ENCODE peak calls at places on chromosomes 5 and 9, in seven cellular contexts. X, O, Q, C, P, S and U are unnamed samples.

GRCh38 chr5:2276101-2276500 is 393.4 kb upstream of the IRX4 start:
- DNase-seq in C (no peak), P (no peak), X (no peak), Q (no peak), O (no peak), S (no peak), U (no peak)

GRCh38 chr9:16213781-16214515 is 656.5 kb downstream of the BNC2 start:
- DNase-seq in Q (no peak), X (peak), O (peak), P (no peak), C (peak), S (no peak), U (peak)

GRCh38 chr9:98429613-98430012 is 174.2 kb upstream of the TBC1D2 start:
- DNase-seq in Q (no peak), P (no peak), O (peak), S (no peak), X (no peak), C (peak), U (peak)

GRCh38 chr5:56760723-56761122 is 54.6 kb upstream of the MAP3K1 start:
- DNase-seq in C (no peak), S (no peak), Q (no peak), P (no peak), X (no peak), O (no peak), U (no peak)

GRCh38 chr9:38359297-38359653 is 33.2 kb upstream of the ALDH1B1 start:
- DNase-seq in X (no peak), S (no peak), Q (no peak), C (no peak), O (no peak), P (no peak), U (no peak)

GRCh38 chr5:14726066-14726838 is 61.7 kb downstream of the OTULIN start:
- DNase-seq in C (peak), X (no peak), S (no peak), Q (no peak), O (peak), P (no peak), U (peak)

GRCh38 chr9:4141201-4141750 is 158.6 kb downstream of the GLIS3 start:
- DNase-seq in P (no peak), X (no peak), C (peak), Q (no peak), O (peak), S (no peak), U (peak)

GRCh38 chr5:52684056-52684455 is 103.7 kb upstream of the ITGA1 start:
- DNase-seq in C (peak), Q (no peak), O (no peak), P (no peak), X (no peak), S (no peak), U (no peak)

GRCh38 chr9:127163409-127163808 is 41.0 kb upstream of the ANGPTL2 start:
- DNase-seq in X (no peak), P (peak), Q (no peak), C (peak), O (peak), S (no peak), U (peak)

GRCh38 chr9:86614871-86615849 is 260.9 kb upstream of the TUT7 start:
- DNase-seq in Q (no peak), P (no peak), C (peak), X (no peak), O (peak), S (no peak), U (peak)

GRCh38 chr5:306011-306805 is 15.3 kb upstream of the AHRR start:
- DNase-seq in P (no peak), C (no peak), S (no peak), O (no peak), X (no peak), Q (no peak), U (no peak)

GRCh38 chr9:25703826-25704357 is 25.6 kb upstream of the TUSC1 start:
- DNase-seq in X (no peak), S (no peak), O (no peak), P (no peak), C (peak), Q (no peak), U (no peak)

GRCh38 chr5:40106847-40107246 is 572.9 kb upstream of the PTGER4 start:
- DNase-seq in C (no peak), Q (no peak), X (no peak), P (no peak), S (no peak), O (no peak), U (no peak)

GRCh38 chr9:34072868-34073590 is 24.3 kb upstream of the UBAP2 start:
- DNase-seq in C (peak), S (no peak), O (peak), Q (no peak), P (peak), X (peak), U (peak)

GRCh38 chr9:38026021-38026809 is 42.8 kb downstream of the SHB start:
- DNase-seq in C (peak), Q (peak), O (peak), S (no peak), P (peak), X (no peak), U (peak)

GRCh38 chr5:149464796-149465489 is 85.9 kb upstream of the IL17B start:
- DNase-seq in S (no peak), P (no peak), X (no peak), Q (no peak), O (peak), C (peak), U (peak)

GRCh38 chr9:112439171-112439570 is 47.5 kb upstream of the KIAA1958 start:
- DNase-seq in X (no peak), O (no peak), S (no peak), P (no peak), Q (no peak), C (no peak), U (no peak)

GRCh38 chr9:129027685-129028191 is 393 bp downstream of the SH3GLB2 start:
- DNase-seq in Q (no peak), X (no peak), S (peak), P (no peak), O (no peak), C (no peak), U (no peak)

GRCh38 chr5:124706041-124706440 is 40.4 kb downstream of the ZNF608 start:
- DNase-seq in O (no peak), Q (no peak), C (no peak), S (no peak), P (no peak), X (no peak), U (no peak)

GRCh38 chr5:15124461-15124860 is 252.9 kb upstream of the ANKH start:
- DNase-seq in C (no peak), O (no peak), Q (no peak), S (no peak), X (no peak), P (no peak), U (no peak)

GRCh38 chr5:60597570-60597969 is 102.4 kb downstream of the DEPDC1B start:
- DNase-seq in X (no peak), O (peak), P (no peak), Q (no peak), C (no peak), S (no peak), U (no peak)

GRCh38 chr9:107358867-107359440 is 75.9 kb downstream of the RAD23B start:
- DNase-seq in S (peak), Q (no peak), C (no peak), O (no peak), P (no peak), X (no peak), U (no peak)

GRCh38 chr9:459491-460444 is 245.1 kb downstream of the DOCK8 start:
- DNase-seq in P (no peak), O (no peak), X (no peak), Q (no peak), S (no peak), C (no peak), U (no peak)

GRCh38 chr5:83562817-83563557 is 91.4 kb downstream of the VCAN start:
- DNase-seq in S (no peak), P (no peak), C (peak), Q (no peak), X (no peak), O (no peak), U (no peak)

GRCh38 chr9:5326893-5327548 is 12.7 kb downstream of the RLN1 start:
- DNase-seq in X (no peak), P (peak), O (no peak), S (peak), Q (no peak), C (peak), U (no peak)

GRCh38 chr5:154977409-154977808 is 36.1 kb upstream of the KIF4B start:
- DNase-seq in Q (no peak), O (peak), P (no peak), C (peak), X (no peak), S (no peak), U (peak)

GRCh38 chr9:94920439-94920951 is 194.0 kb downstream of the AOPEP start:
- DNase-seq in O (peak), Q (peak), S (no peak), C (peak), X (peak), P (no peak), U (peak)

GRCh38 chr5:138438724-138439536 is at the start of gene REEP2:
- DNase-seq in X (no peak), Q (peak), C (peak), P (peak), O (peak), S (peak), U (peak)

GRCh38 chr9:82670000-82670399 is 392.9 kb downstream of the RASEF start:
- DNase-seq in C (no peak), P (no peak), Q (peak), O (no peak), S (no peak), X (no peak), U (no peak)

GRCh38 chr9:105116047-105116868 is 128.2 kb upstream of the SLC44A1 start:
- DNase-seq in Q (no peak), S (no peak), C (no peak), X (no peak), P (peak), O (no peak), U (no peak)

GRCh38 chr5:145681686-145682085 is 153.5 kb downstream of the PRELID2 start:
- DNase-seq in Q (peak), C (peak), X (peak), P (peak), S (peak), O (peak), U (peak)

GRCh38 chr9:93119953-93120845 is 13.9 kb downstream of the NINJ1 start:
- DNase-seq in X (peak), Q (peak), S (no peak), C (peak), O (peak), P (peak), U (peak)

GRCh38 chr5:10057356-10057755 is 192.3 kb downstream of the ATPSCKMT start:
- DNase-seq in C (no peak), Q (no peak), X (no peak), P (no peak), S (no peak), O (no peak), U (no peak)

GRCh38 chr5:67315082-67315801 is 118.6 kb upstream of the CD180 start:
- DNase-seq in P (peak), X (no peak), Q (no peak), C (peak), S (no peak), O (peak), U (peak)

GRCh38 chr9:128911529-128912035 is 9.2 kb upstream of the PHYHD1 start:
- DNase-seq in X (no peak), C (peak), Q (peak), S (no peak), O (peak), P (peak), U (peak)

GRCh38 chr5:101675510-101675909 is 620.6 kb downstream of the SLCO4C1 start:
- DNase-seq in O (no peak), S (peak), X (no peak), C (no peak), Q (peak), P (no peak), U (no peak)

GRCh38 chr9:12916037-12916436 is 141.2 kb downstream of the LURAP1L start:
- DNase-seq in C (peak), X (no peak), S (no peak), P (no peak), Q (no peak), O (peak), U (peak)

GRCh38 chr9:88396836-88397577 is 8.8 kb downstream of the SPIN1 start:
- DNase-seq in S (no peak), Q (no peak), P (no peak), X (no peak), O (peak), C (peak), U (peak)